ENCODE peak calls at places on chromosomes 16 and 17, in seven cellular contexts. R is IMR-90, N is H9, S is mesendoderm, O is trophoblast cell, E is H1, J is neuronal stem cell. X is an unnamed sample.

GRCh38 chr17:42347198-42347597 is 41.0 kb downstream of the STAT3 start:
- DNase-seq in R (peak), N (no peak), S (no peak), O (peak), E (no peak), J (no peak), X (peak)

GRCh38 chr16:19664166-19664565 is 53.9 kb downstream of the KNOP1 start:
- DNase-seq in R (no peak), N (no peak), S (no peak), O (no peak), E (no peak), J (no peak), X (no peak)

GRCh38 chr16:85910073-85910853 is 11.3 kb downstream of the IRF8 start:
- DNase-seq in R (no peak), N (no peak), S (no peak), O (no peak), E (no peak), J (no peak), X (no peak)

GRCh38 chr17:64081802-64082799 is 47.8 kb downstream of the ERN1 start:
- DNase-seq in R (peak), N (no peak), S (peak), O (peak), E (no peak), J (no peak), X (peak)

GRCh38 chr16:45454-45853 is 8.0 kb downstream of the POLR3K start:
- DNase-seq in R (no peak), N (no peak), S (no peak), O (no peak), E (no peak), J (no peak), X (no peak)

GRCh38 chr16:15736529-15736928 is 86.5 kb downstream of the NDE1 start:
- DNase-seq in R (no peak), N (no peak), S (no peak), O (no peak), E (no peak), J (no peak), X (no peak)

GRCh38 chr17:29027521-29027920 is 15.4 kb upstream of the PIPOX start:
- DNase-seq in R (no peak), N (no peak), S (no peak), O (no peak), E (no peak), J (no peak), X (no peak)

GRCh38 chr16:87592018-87592712 is 10.1 kb upstream of the JPH3 start:
- DNase-seq in R (no peak), N (no peak), S (no peak), O (no peak), E (no peak), J (no peak), X (no peak)

GRCh38 chr17:41800601-41801373 is 11.0 kb downstream of the P3H4 start:
- DNase-seq in R (no peak), N (peak), S (peak), O (peak), E (peak), J (no peak), X (peak)

GRCh38 chr17:50719924-50720805 is 762 bp downstream of the LUC7L3 start:
- DNase-seq in R (no peak), N (no peak), S (no peak), O (peak), E (no peak), J (no peak), X (no peak)

GRCh38 chr17:79280822-79281572 is 206.4 kb downstream of the ENGASE start:
- DNase-seq in R (no peak), N (no peak), S (no peak), O (no peak), E (no peak), J (no peak), X (no peak)

GRCh38 chr16:49292413-49292812 is 10.8 kb upstream of the CBLN1 start:
- DNase-seq in R (no peak), N (no peak), S (no peak), O (no peak), E (no peak), J (no peak), X (no peak)

GRCh38 chr17:12730931-12731521 is 58.3 kb upstream of the ARHGAP44 start:
- DNase-seq in R (peak), N (peak), S (peak), O (peak), E (peak), J (no peak), X (peak)

GRCh38 chr17:32267690-32268205 is 2.1 kb downstream of the RHBDL3 start:
- DNase-seq in R (no peak), N (peak), S (peak), O (peak), E (peak), J (no peak), X (peak)

GRCh38 chr16:51845586-51845985 is 694.5 kb upstream of the SALL1 start:
- DNase-seq in R (no peak), N (no peak), S (no peak), O (no peak), E (no peak), J (no peak), X (no peak)

GRCh38 chr17:79837888-79838540 is 1.2 kb downstream of the CBX4 start:
- DNase-seq in R (no peak), N (no peak), S (no peak), O (no peak), E (no peak), J (no peak), X (no peak)

GRCh38 chr17:80523054-80523744 is 21.4 kb upstream of the RPTOR start:
- DNase-seq in R (no peak), N (no peak), S (no peak), O (no peak), E (no peak), J (no peak), X (no peak)

GRCh38 chr17:1648582-1649115 is 1.0 kb downstream of the RILP start:
- DNase-seq in R (peak), N (peak), S (peak), O (peak), E (peak), J (peak), X (peak)

GRCh38 chr17:64491995-64492394 is 4.9 kb downstream of the POLG2 start:
- DNase-seq in R (peak), N (no peak), S (no peak), O (no peak), E (no peak), J (no peak), X (peak)

GRCh38 chr16:54208262-54208661 is 78.3 kb downstream of the IRX3 start:
- DNase-seq in R (no peak), N (no peak), S (peak), O (no peak), E (no peak), J (no peak), X (no peak)

GRCh38 chr17:58960068-58960467 is 146.6 kb downstream of the TRIM37 start:
- DNase-seq in R (peak), N (no peak), S (peak), O (peak), E (no peak), J (no peak), X (peak)

GRCh38 chr17:3556905-3557767 is 476 bp downstream of the TRPV3 start:
- DNase-seq in R (no peak), N (peak), S (no peak), O (no peak), E (no peak), J (no peak), X (no peak)

GRCh38 chr16:89256651-89257254 is 39.2 kb downstream of the ZNF778 start:
- DNase-seq in R (peak), N (peak), S (peak), O (peak), E (peak), J (no peak), X (peak)

GRCh38 chr17:43533699-43534098 is 12.4 kb downstream of the ETV4 start:
- DNase-seq in R (no peak), N (no peak), S (no peak), O (no peak), E (no peak), J (no peak), X (no peak)

GRCh38 chr17:43532581-43532980 is 13.6 kb downstream of the ETV4 start:
- DNase-seq in R (no peak), N (no peak), S (no peak), O (no peak), E (no peak), J (no peak), X (no peak)

GRCh38 chr17:43531955-43532354 is 14.2 kb downstream of the ETV4 start:
- DNase-seq in R (no peak), N (no peak), S (no peak), O (peak), E (no peak), J (no peak), X (peak)

GRCh38 chr17:43534909-43535308 is 11.2 kb downstream of the ETV4 start:
- DNase-seq in R (no peak), N (no peak), S (no peak), O (no peak), E (no peak), J (no peak), X (no peak)

GRCh38 chr17:43536236-43537088 is 9.7 kb downstream of the ETV4 start:
- DNase-seq in R (peak), N (peak), S (peak), O (peak), E (no peak), J (no peak), X (peak)
- H2BK5ac ChIP-seq in R (peak), N (no peak), S (no peak), O (peak), E (peak), J (no peak), X (no peak)

GRCh38 chr17:77593081-77593480 is 365.4 kb upstream of the TNRC6C start:
- DNase-seq in R (no peak), N (no peak), S (no peak), O (no peak), E (no peak), J (no peak), X (no peak)
- H3K9ac ChIP-seq in R (no peak), N (no peak), S (no peak), O (no peak), E (no peak), J (no peak), X (no peak)

GRCh38 chr17:76683011-76683755 is 27.6 kb downstream of the MXRA7 start:
- DNase-seq in R (no peak), N (no peak), S (peak), O (no peak), E (peak), J (no peak), X (peak)
- H2BK5ac ChIP-seq in R (no peak), N (no peak), S (no peak), O (no peak), E (no peak), J (no peak), X (no peak)

GRCh38 chr17:49703557-49704277 is 4.0 kb downstream of the SLC35B1 start:
- DNase-seq in R (peak), N (peak), S (peak), O (peak), E (no peak), J (no peak), X (peak)

GRCh38 chr17:49705254-49705653 is 2.5 kb downstream of the SLC35B1 start:
- DNase-seq in R (no peak), N (no peak), S (no peak), O (no peak), E (no peak), J (no peak), X (no peak)

GRCh38 chr17:49707246-49707607 is 537 bp downstream of the SLC35B1 start:
- DNase-seq in R (no peak), N (no peak), S (peak), O (no peak), E (no peak), J (no peak), X (peak)

GRCh38 chr17:49707608-49708514 is at the start of gene SLC35B1:
- DNase-seq in R (peak), N (peak), S (peak), O (peak), E (peak), J (peak), X (peak)

DNA sequence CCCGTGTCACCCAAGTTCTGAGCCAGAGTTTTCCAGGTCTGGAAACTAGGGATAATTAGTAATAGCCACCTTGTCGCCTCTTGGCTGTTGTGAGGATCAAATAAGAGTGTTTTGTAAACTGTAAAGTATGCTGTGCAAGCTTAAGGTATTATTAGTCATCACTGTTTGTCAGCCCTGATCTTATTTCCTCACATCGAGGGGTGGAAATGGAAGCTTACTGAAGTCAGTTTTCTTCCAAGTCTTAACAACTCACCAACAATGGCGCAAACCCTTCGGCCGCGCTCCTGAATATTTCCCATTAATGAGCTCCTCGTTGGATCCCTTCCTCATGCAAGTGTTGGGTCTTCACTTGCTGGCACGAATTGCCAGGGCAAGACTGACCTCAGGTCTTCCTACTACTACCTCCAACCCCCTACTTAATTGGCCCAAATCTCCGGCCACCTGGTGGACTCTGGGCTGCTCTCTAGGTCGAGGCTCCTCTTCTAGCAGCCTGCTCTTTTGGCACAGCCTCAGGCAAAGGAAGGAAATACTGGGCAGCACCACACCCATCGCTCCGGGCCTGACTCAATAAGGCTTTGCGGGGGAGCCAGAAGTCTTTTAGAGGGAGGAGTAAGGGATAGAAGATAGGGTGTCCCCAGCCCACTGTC is 874 bp upstream of the SLC35B1 start:
- DNase-seq in R (no peak), N (peak), S (peak), O (peak), E (peak), J (no peak), X (no peak)
- H3K9ac ChIP-seq in R (peak), N (no peak), S (no peak), O (no peak), E (no peak), J (no peak), X (peak)

GRCh38 chr17:68013385-68013784 is 17.1 kb upstream of the C17orf58 start:
- DNase-seq in R (no peak), N (no peak), S (no peak), O (no peak), E (no peak), J (no peak), X (no peak)
- H2BK5ac ChIP-seq in R (no peak), N (no peak), S (no peak), O (no peak), E (no peak), J (no peak), X (no peak)